ENCODE peak calls at places on chromosomes 11 and 22, in four cellular contexts. One of them, this sample, is unnamed.

GRCh38 chr11:58574851-58575250 is 805 bp downstream of the LPXN start:
- DNase-seq in GM12878: no peak
- DNase-seq in HCT116: no peak
- DNase-seq in K562: no peak
- DNase-seq in this sample: no peak

GRCh38 chr11:35680506-35680905 is 17.9 kb downstream of the TRIM44 start:
- DNase-seq in HCT116: no peak
- DNase-seq in K562: no peak
- DNase-seq in GM12878: no peak
- DNase-seq in this sample: no peak

GRCh38 chr11:14980854-14981253 is 8.7 kb upstream of the CALCA start:
- DNase-seq in K562: no peak
- DNase-seq in HCT116: no peak
- DNase-seq in GM12878: no peak
- DNase-seq in this sample: no peak

GRCh38 chr11:106224172-106224571 is 146.7 kb downstream of the AASDHPPT start:
- DNase-seq in HCT116: no peak
- DNase-seq in GM12878: no peak
- DNase-seq in K562: no peak
- DNase-seq in this sample: no peak

GRCh38 chr11:9493492-9493891 is 32.7 kb downstream of the ZNF143 start:
- DNase-seq in K562: no peak
- DNase-seq in HCT116: no peak
- DNase-seq in GM12878: no peak
- DNase-seq in this sample: no peak

GRCh38 chr22:32482708-32483107 is 8.1 kb downstream of the FBXO7 start:
- DNase-seq in GM12878: peak
- DNase-seq in K562: peak
- DNase-seq in HCT116: no peak
- DNase-seq in this sample: no peak

GRCh38 chr11:65498977-65499712 is at the start of gene MALAT1:
- DNase-seq in K562: peak
- DNase-seq in GM12878: peak
- DNase-seq in HCT116: peak
- DNase-seq in this sample: no peak

GRCh38 chr11:69474736-69475135 is 6.7 kb upstream of the LINC01488 start:
- DNase-seq in K562: no peak
- DNase-seq in GM12878: no peak
- DNase-seq in HCT116: no peak
- DNase-seq in this sample: no peak

GRCh38 chr11:109123811-109124787 is 297.9 kb upstream of the C11orf87 start:
- DNase-seq in GM12878: no peak
- DNase-seq in K562: no peak
- DNase-seq in HCT116: no peak
- DNase-seq in this sample: no peak

GRCh38 chr11:12846766-12847615 is 162.1 kb upstream of the RASSF10 start:
- DNase-seq in HCT116: no peak
- DNase-seq in K562: no peak
- DNase-seq in GM12878: no peak
- DNase-seq in this sample: no peak

GRCh38 chr11:47394050-47394321 is 14.4 kb upstream of the SLC39A13 start:
- DNase-seq in GM12878: no peak
- DNase-seq in HCT116: no peak
- DNase-seq in K562: no peak
- DNase-seq in this sample: no peak

GRCh38 chr11:62680825-62681240 is 2.0 kb upstream of the UBXN1 start:
- DNase-seq in GM12878: no peak
- DNase-seq in HCT116: peak
- DNase-seq in K562: peak
- DNase-seq in this sample: no peak

GRCh38 chr11:126431401-126432064 is 76.0 kb downstream of the ST3GAL4 start:
- DNase-seq in HCT116: no peak
- DNase-seq in GM12878: no peak
- DNase-seq in K562: no peak
- DNase-seq in this sample: no peak

GRCh38 chr11:57463596-57464342 is 3.4 kb downstream of the RTN4RL2 start:
- DNase-seq in K562: no peak
- DNase-seq in HCT116: no peak
- DNase-seq in GM12878: no peak
- DNase-seq in this sample: no peak

GRCh38 chr22:42725606-42726355 is 5.1 kb upstream of the A4GALT start:
- DNase-seq in GM12878: no peak
- DNase-seq in HCT116: no peak
- DNase-seq in K562: no peak
- DNase-seq in this sample: no peak

GRCh38 chr22:44567846-44568493 is 69.9 kb upstream of the RTL6 start:
- DNase-seq in K562: peak
- DNase-seq in GM12878: no peak
- DNase-seq in HCT116: peak
- DNase-seq in this sample: no peak

GRCh38 chr11:17608830-17609229 is 61.8 kb downstream of the OTOG start:
- DNase-seq in HCT116: no peak
- DNase-seq in GM12878: no peak
- DNase-seq in K562: no peak
- DNase-seq in this sample: no peak

GRCh38 chr11:100639140-100639539 is 47.9 kb upstream of the ARHGAP42 start:
- DNase-seq in K562: no peak
- DNase-seq in HCT116: no peak
- DNase-seq in GM12878: no peak
- DNase-seq in this sample: no peak

GRCh38 chr11:118705111-118705741 is 25.8 kb upstream of the TREH start:
- DNase-seq in GM12878: no peak
- DNase-seq in HCT116: no peak
- DNase-seq in K562: no peak
- DNase-seq in this sample: no peak

GRCh38 chr11:77102246-77103210 is at the start of gene OMP:
- DNase-seq in GM12878: no peak
- DNase-seq in HCT116: no peak
- DNase-seq in K562: no peak
- DNase-seq in this sample: no peak

GRCh38 chr11:72989727-72990126 is 152.4 kb downstream of the FCHSD2 start:
- DNase-seq in GM12878: no peak
- DNase-seq in HCT116: no peak
- DNase-seq in K562: no peak
- DNase-seq in this sample: no peak

GRCh38 chr11:105573091-105573490 is 36.8 kb upstream of the GRIA4 start:
- DNase-seq in GM12878: no peak
- DNase-seq in HCT116: no peak
- DNase-seq in K562: no peak
- DNase-seq in this sample: no peak

GRCh38 chr11:76067099-76067498 is 139.2 kb downstream of the WNT11 start:
- DNase-seq in GM12878: no peak
- DNase-seq in K562: no peak
- DNase-seq in HCT116: no peak
- DNase-seq in this sample: no peak

GRCh38 chr11:40722179-40722795 is 737.2 kb downstream of the LRRC4C start:
- DNase-seq in HCT116: no peak
- DNase-seq in GM12878: no peak
- DNase-seq in K562: peak
- DNase-seq in this sample: peak

GRCh38 chr11:133710241-133710640 is 135.1 kb downstream of the SPATA19 start:
- DNase-seq in K562: no peak
- DNase-seq in GM12878: no peak
- DNase-seq in HCT116: no peak
- DNase-seq in this sample: no peak

GRCh38 chr11:111977141-111978027 is 40.2 kb downstream of the DIXDC1 start:
- DNase-seq in HCT116: no peak
- DNase-seq in GM12878: no peak
- DNase-seq in K562: no peak
- DNase-seq in this sample: no peak

GRCh38 chr11:92383430-92383829 is 158.8 kb downstream of the FAT3 start:
- DNase-seq in HCT116: no peak
- DNase-seq in GM12878: no peak
- DNase-seq in K562: no peak
- DNase-seq in this sample: no peak

GRCh38 chr11:63670738-63671321 is 346 bp downstream of the ATL3 start:
- DNase-seq in GM12878: no peak
- DNase-seq in K562: peak
- DNase-seq in HCT116: no peak
- DNase-seq in this sample: no peak

GRCh38 chr11:76947790-76948189 is 86.4 kb upstream of the B3GNT6 start:
- DNase-seq in HCT116: no peak
- DNase-seq in K562: no peak
- DNase-seq in GM12878: no peak
- DNase-seq in this sample: no peak

GRCh38 chr11:61120865-61121831 is 18.9 kb downstream of the CD5 start:
- DNase-seq in K562: no peak
- DNase-seq in GM12878: no peak
- DNase-seq in HCT116: no peak
- DNase-seq in this sample: no peak

GRCh38 chr11:65619281-65619928 is 3.8 kb downstream of the PCNX3 start:
- DNase-seq in HCT116: no peak
- DNase-seq in GM12878: no peak
- DNase-seq in K562: no peak
- DNase-seq in this sample: no peak

GRCh38 chr11:26948881-26949280 is 45.0 kb upstream of the FIBIN start:
- DNase-seq in GM12878: no peak
- DNase-seq in K562: no peak
- DNase-seq in HCT116: no peak
- DNase-seq in this sample: no peak

GRCh38 chr22:46029036-46029435 is 52.1 kb upstream of the WNT7B start:
- DNase-seq in K562: no peak
- DNase-seq in GM12878: no peak
- DNase-seq in HCT116: no peak
- DNase-seq in this sample: no peak

GRCh38 chr22:46031066-46031465 is 54.1 kb upstream of the WNT7B start:
- DNase-seq in K562: no peak
- DNase-seq in HCT116: no peak
- DNase-seq in GM12878: no peak
- DNase-seq in this sample: no peak

GRCh38 chr22:46031561-46031960 is 54.6 kb upstream of the WNT7B start:
- DNase-seq in K562: no peak
- DNase-seq in GM12878: no peak
- DNase-seq in HCT116: no peak
- DNase-seq in this sample: no peak

GRCh38 chr22:46029574-46030200 is 52.7 kb upstream of the WNT7B start:
- DNase-seq in GM12878: no peak
- DNase-seq in HCT116: no peak
- DNase-seq in K562: no peak
- DNase-seq in this sample: no peak

DNA sequence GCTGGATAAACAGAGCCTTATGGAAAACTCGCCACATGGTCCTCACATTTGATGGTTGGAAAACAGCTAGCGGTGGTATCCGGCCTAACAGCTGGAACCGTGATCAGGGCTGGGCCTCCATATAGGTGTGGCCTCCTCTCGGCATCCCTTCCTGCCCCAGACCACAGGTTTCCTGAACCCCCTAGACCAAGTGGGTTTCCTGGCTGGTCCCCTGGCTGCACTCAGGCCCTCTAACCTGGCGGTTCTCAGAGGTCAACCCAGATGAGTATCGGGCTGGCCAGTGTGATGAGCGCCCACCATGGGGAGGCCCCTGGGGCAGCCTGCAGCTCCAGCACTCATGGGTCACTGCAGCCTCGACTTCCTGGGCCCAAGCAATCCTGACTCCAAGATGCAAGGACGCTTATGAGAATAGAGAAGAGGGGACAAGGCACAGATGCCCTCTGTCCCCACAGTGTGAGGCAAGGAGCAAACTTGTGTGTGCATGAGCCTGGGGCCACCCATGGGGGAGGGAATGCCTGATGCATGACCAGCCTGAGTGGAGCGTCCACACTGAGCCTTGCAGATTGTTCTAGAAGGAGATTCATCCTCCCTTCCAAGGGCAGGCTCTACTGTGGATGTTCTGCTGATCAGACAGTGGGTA is 53.4 kb upstream of the WNT7B start:
- DNase-seq in K562: no peak
- DNase-seq in GM12878: no peak
- DNase-seq in HCT116: no peak
- DNase-seq in this sample: no peak
- TF ChIP-seq EGR1 in K562: no peak
- TF ChIP-seq EGR1 in GM12878: no peak
- TF ChIP-seq EGR1 in HCT116: no peak
- TF ChIP-seq EGR1 in this sample: no peak

DNA sequence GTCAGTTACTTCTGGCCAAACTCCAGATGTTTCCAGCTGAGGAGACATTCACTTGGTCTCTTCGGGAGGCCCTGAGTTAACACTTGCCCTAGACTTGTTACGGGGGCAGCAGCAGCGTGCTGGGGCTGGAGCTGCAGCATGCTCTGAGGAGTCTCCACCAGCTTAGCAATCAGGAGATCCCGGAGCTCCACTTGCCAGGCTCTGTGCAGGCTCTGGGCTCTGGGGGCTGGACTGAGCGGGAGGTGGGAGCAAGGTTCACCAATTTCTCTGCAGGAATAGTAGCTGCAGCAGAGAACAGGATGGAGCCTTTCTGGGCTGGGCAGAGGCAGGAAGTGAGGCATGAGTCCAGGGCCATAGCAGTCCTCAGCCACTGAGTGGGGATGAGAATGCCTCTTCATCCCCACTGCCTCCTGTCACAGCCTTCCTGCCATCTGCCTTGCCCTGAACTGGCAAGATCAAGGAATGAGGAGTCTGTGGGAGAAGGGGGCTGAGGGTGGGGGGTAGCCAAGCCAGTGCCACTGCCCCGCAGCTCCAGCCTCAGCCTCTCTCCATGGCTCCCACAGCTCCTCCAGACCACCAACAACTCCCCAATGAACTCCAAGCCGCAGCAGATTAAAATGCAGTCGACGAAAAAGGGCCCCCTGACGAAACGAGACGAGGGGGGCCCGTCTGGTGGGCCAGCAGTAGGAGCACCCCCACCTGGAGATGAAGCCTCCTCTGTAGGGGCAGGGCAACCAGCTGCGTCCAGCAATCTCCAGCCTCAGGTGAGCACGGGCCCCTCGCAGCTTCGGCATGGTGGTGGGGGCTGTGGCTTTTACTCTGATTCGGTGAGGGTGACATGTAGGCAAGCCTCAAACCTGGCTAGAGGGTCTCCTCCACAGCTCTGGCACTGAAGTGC is 23.4 kb downstream of the GTPBP1 start:
- DNase-seq in GM12878: no peak
- DNase-seq in K562: no peak
- DNase-seq in HCT116: no peak
- DNase-seq in this sample: no peak
- TF ChIP-seq EGR1 in GM12878: no peak
- TF ChIP-seq EGR1 in K562: no peak
- TF ChIP-seq EGR1 in HCT116: no peak
- TF ChIP-seq EGR1 in this sample: no peak

GRCh38 chr22:28024422-28024888 is 105.4 kb upstream of the PITPNB start:
- DNase-seq in GM12878: no peak
- DNase-seq in K562: no peak
- DNase-seq in HCT116: no peak
- DNase-seq in this sample: no peak
- TF ChIP-seq EGR1 in GM12878: no peak
- TF ChIP-seq EGR1 in K562: no peak
- TF ChIP-seq EGR1 in HCT116: no peak
- TF ChIP-seq EGR1 in this sample: no peak

DNA sequence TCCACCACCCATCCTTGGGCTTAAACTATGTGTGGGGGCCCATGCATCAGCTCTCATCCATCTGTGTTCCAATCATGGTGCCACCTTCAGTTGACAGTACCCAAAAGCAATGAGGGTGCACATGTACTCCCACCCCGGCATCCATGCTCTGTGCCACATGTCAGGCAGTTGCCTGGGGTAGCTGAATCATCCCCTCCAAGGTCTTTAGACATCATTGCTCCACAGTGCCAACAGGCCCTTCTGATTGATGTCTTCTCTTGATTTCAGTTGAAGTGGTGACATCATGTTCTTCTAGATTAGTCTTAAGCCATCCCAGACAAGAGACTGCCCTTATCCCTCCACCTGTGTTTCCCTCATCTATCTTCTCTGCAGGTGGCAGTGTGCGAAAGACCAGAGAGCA is 42.5 kb downstream of the TMPRSS5 start:
- DNase-seq in GM12878: no peak
- DNase-seq in K562: peak
- DNase-seq in HCT116: no peak
- DNase-seq in this sample: no peak
- TF ChIP-seq EGR1 in GM12878: no peak
- TF ChIP-seq EGR1 in K562: no peak
- TF ChIP-seq EGR1 in HCT116: no peak
- TF ChIP-seq EGR1 in this sample: no peak